ENCODE peak calls at places on chromosome 5, in six cellular contexts. X, D, F, W, Y and O are unnamed samples.

GRCh38 chr5:180077594-180078284 is 6.2 kb upstream of the RNF130 start:
- DNase-seq in D (no peak), W (no peak), F (no peak), X (no peak), Y (no peak), O (no peak)

GRCh38 chr5:113123563-113123962 is 147.0 kb downstream of the DCP2 start:
- DNase-seq in W (no peak), F (no peak), Y (no peak), D (no peak), X (peak), O (no peak)

GRCh38 chr5:110639307-110639902 is 87.1 kb downstream of the TMEM232 start:
- DNase-seq in Y (no peak), X (peak), F (no peak), D (no peak), W (no peak), O (no peak)

GRCh38 chr5:68251804-68252648 is 36.5 kb downstream of the PIK3R1 start:
- DNase-seq in W (no peak), Y (no peak), F (no peak), D (no peak), X (peak), O (no peak)

GRCh38 chr5:19734706-19735240 is 253.2 kb downstream of the CDH18 start:
- DNase-seq in Y (no peak), F (no peak), W (no peak), X (no peak), D (no peak), O (no peak)

GRCh38 chr5:124056326-124057160 is 544.6 kb downstream of the CSNK1G3 start:
- DNase-seq in F (no peak), D (peak), Y (no peak), W (no peak), X (no peak), O (no peak)

GRCh38 chr5:132001647-132002561 is 9.6 kb downstream of the ACSL6 start:
- DNase-seq in F (no peak), X (peak), W (no peak), Y (no peak), D (no peak), O (no peak)

GRCh38 chr5:8905021-8905420 is 640.9 kb downstream of the SEMA5A start:
- DNase-seq in X (peak), D (no peak), F (peak), W (no peak), Y (peak), O (no peak)

GRCh38 chr5:148457183-148457620 is 73.4 kb downstream of the FBXO38 start:
- DNase-seq in X (peak), W (no peak), D (peak), Y (no peak), F (peak), O (no peak)

GRCh38 chr5:80069918-80070318 is 34.8 kb downstream of the THBS4 start:
- DNase-seq in Y (no peak), X (no peak), W (no peak), F (no peak), D (no peak), O (no peak)

GRCh38 chr5:144247131-144247530 is 76.5 kb downstream of the KCTD16 start:
- DNase-seq in X (peak), W (no peak), D (no peak), F (peak), Y (peak), O (no peak)